ENCODE peak calls at places on chromosomes 7 and 10, in five cellular contexts. One of them, this sample, is unnamed.

GRCh38 chr7:77797734-77798393 is 370 bp downstream of the TMEM60 start:
- DNase-seq in K562: peak
- DNase-seq in GM12878: no peak
- DNase-seq in GM12892: no peak
- DNase-seq in SK-N-SH: peak
- DNase-seq in this sample: no peak

GRCh38 chr7:64206903-64207302 is at the start of gene ZNF735:
- DNase-seq in GM12892: no peak
- DNase-seq in GM12878: no peak
- DNase-seq in SK-N-SH: no peak
- DNase-seq in K562: no peak
- DNase-seq in this sample: no peak

GRCh38 chr7:1670894-1671875 is 1.1 kb downstream of the ELFN1 start:
- DNase-seq in K562: no peak
- DNase-seq in SK-N-SH: peak
- DNase-seq in GM12892: no peak
- DNase-seq in GM12878: no peak
- DNase-seq in this sample: no peak

GRCh38 chr10:47225186-47225927 is 74.6 kb upstream of the GDF10 start:
- DNase-seq in GM12878: no peak
- DNase-seq in GM12892: no peak
- DNase-seq in SK-N-SH: no peak
- DNase-seq in K562: no peak
- DNase-seq in this sample: no peak

GRCh38 chr7:149005427-149006344 is 22.6 kb downstream of the PDIA4 start:
- DNase-seq in GM12892: peak
- DNase-seq in SK-N-SH: peak
- DNase-seq in GM12878: no peak
- DNase-seq in K562: peak
- DNase-seq in this sample: peak

GRCh38 chr10:21929070-21929469 is 74.5 kb downstream of the DNAJC1 start:
- DNase-seq in K562: peak
- DNase-seq in GM12878: no peak
- DNase-seq in SK-N-SH: no peak
- DNase-seq in GM12892: no peak
- DNase-seq in this sample: no peak

GRCh38 chr7:99531354-99531765 is 20.6 kb downstream of the FAM200A start:
- DNase-seq in K562: no peak
- DNase-seq in SK-N-SH: no peak
- DNase-seq in GM12878: no peak
- DNase-seq in GM12892: no peak
- DNase-seq in this sample: no peak

GRCh38 chr7:26497801-26498596 is 206.3 kb downstream of the SNX10 start:
- DNase-seq in GM12892: no peak
- DNase-seq in GM12878: no peak
- DNase-seq in K562: peak
- DNase-seq in SK-N-SH: no peak
- DNase-seq in this sample: no peak

GRCh38 chr7:65264258-65264657 is 109.4 kb upstream of the ZNF92 start:
- DNase-seq in GM12878: no peak
- DNase-seq in GM12892: no peak
- DNase-seq in K562: no peak
- DNase-seq in SK-N-SH: no peak
- DNase-seq in this sample: no peak

GRCh38 chr7:81725496-81726117 is 44.2 kb downstream of the HGF start:
- DNase-seq in SK-N-SH: peak
- DNase-seq in GM12878: no peak
- DNase-seq in GM12892: no peak
- DNase-seq in K562: no peak
- DNase-seq in this sample: no peak

GRCh38 chr7:28490831-28491230 is 78.5 kb downstream of the CREB5 start:
- DNase-seq in K562: no peak
- DNase-seq in GM12878: no peak
- DNase-seq in GM12892: no peak
- DNase-seq in SK-N-SH: no peak
- DNase-seq in this sample: no peak

GRCh38 chr10:25849971-25850370 is 84.1 kb upstream of the MYO3A start:
- DNase-seq in K562: no peak
- DNase-seq in GM12892: no peak
- DNase-seq in SK-N-SH: no peak
- DNase-seq in GM12878: no peak
- DNase-seq in this sample: no peak

GRCh38 chr10:124150189-124150806 is 56.9 kb upstream of the CHST15 start:
- DNase-seq in SK-N-SH: no peak
- DNase-seq in K562: no peak
- DNase-seq in GM12878: no peak
- DNase-seq in GM12892: no peak
- DNase-seq in this sample: no peak

GRCh38 chr10:119608316-119609155 is 11.8 kb upstream of the TIAL1 start:
- DNase-seq in SK-N-SH: peak
- DNase-seq in GM12892: no peak
- DNase-seq in GM12878: no peak
- DNase-seq in K562: peak
- DNase-seq in this sample: no peak

GRCh38 chr7:64807731-64808365 is 13.6 kb downstream of the ZNF138 start:
- DNase-seq in SK-N-SH: no peak
- DNase-seq in GM12878: no peak
- DNase-seq in GM12892: no peak
- DNase-seq in K562: no peak
- DNase-seq in this sample: no peak

GRCh38 chr7:234712-235553 is 42.6 kb downstream of the FAM20C start:
- DNase-seq in SK-N-SH: no peak
- DNase-seq in GM12892: no peak
- DNase-seq in GM12878: no peak
- DNase-seq in K562: no peak
- DNase-seq in this sample: no peak

GRCh38 chr10:75263806-75264205 is 28.0 kb upstream of the COMTD1 start:
- DNase-seq in GM12892: no peak
- DNase-seq in K562: no peak
- DNase-seq in SK-N-SH: no peak
- DNase-seq in GM12878: no peak
- DNase-seq in this sample: no peak

GRCh38 chr10:124075116-124075955 is 18.1 kb downstream of the CHST15 start:
- DNase-seq in SK-N-SH: no peak
- DNase-seq in GM12892: no peak
- DNase-seq in K562: no peak
- DNase-seq in GM12878: no peak
- DNase-seq in this sample: no peak

GRCh38 chr7:77354914-77355313 is 61.2 kb downstream of the GSAP start:
- DNase-seq in GM12892: no peak
- DNase-seq in K562: no peak
- DNase-seq in SK-N-SH: no peak
- DNase-seq in GM12878: no peak
- DNase-seq in this sample: no peak

GRCh38 chr7:7922684-7923385 is 45.8 kb upstream of the GLCCI1 start:
- DNase-seq in K562: no peak
- DNase-seq in SK-N-SH: no peak
- DNase-seq in GM12892: no peak
- DNase-seq in GM12878: no peak
- DNase-seq in this sample: no peak

GRCh38 chr7:157502701-157503111 is 165.9 kb downstream of the DNAJB6 start:
- DNase-seq in K562: no peak
- DNase-seq in SK-N-SH: no peak
- DNase-seq in GM12892: no peak
- DNase-seq in GM12878: no peak
- DNase-seq in this sample: no peak

GRCh38 chr10:35421553-35422178 is 85.4 kb downstream of the CCNY start:
- DNase-seq in GM12892: no peak
- DNase-seq in SK-N-SH: no peak
- DNase-seq in GM12878: no peak
- DNase-seq in K562: no peak
- DNase-seq in this sample: no peak

GRCh38 chr7:108073305-108074070 is 56.7 kb downstream of the LAMB4 start:
- DNase-seq in SK-N-SH: no peak
- DNase-seq in GM12878: no peak
- DNase-seq in GM12892: no peak
- DNase-seq in K562: no peak
- DNase-seq in this sample: no peak

GRCh38 chr10:128763588-128763987 is 637.4 kb upstream of the MKI67 start:
- DNase-seq in K562: no peak
- DNase-seq in GM12878: no peak
- DNase-seq in GM12892: no peak
- DNase-seq in SK-N-SH: no peak
- DNase-seq in this sample: no peak

GRCh38 chr10:33715303-33715702 is 380.8 kb upstream of the NRP1 start:
- DNase-seq in SK-N-SH: no peak
- DNase-seq in GM12878: no peak
- DNase-seq in K562: no peak
- DNase-seq in GM12892: no peak
- DNase-seq in this sample: no peak

GRCh38 chr10:44471410-44471809 is 86.5 kb upstream of the CXCL12 start:
- DNase-seq in SK-N-SH: no peak
- DNase-seq in GM12878: no peak
- DNase-seq in K562: no peak
- DNase-seq in GM12892: no peak
- DNase-seq in this sample: no peak

GRCh38 chr10:107163904-107164861 is at the start of gene SORCS1:
- DNase-seq in K562: peak
- DNase-seq in GM12892: no peak
- DNase-seq in SK-N-SH: peak
- DNase-seq in GM12878: no peak
- DNase-seq in this sample: no peak

GRCh38 chr7:45660901-45661211 is 86.7 kb downstream of the ADCY1 start:
- DNase-seq in SK-N-SH: no peak
- DNase-seq in K562: no peak
- DNase-seq in GM12878: no peak
- DNase-seq in GM12892: no peak
- DNase-seq in this sample: no peak

GRCh38 chr7:29355388-29355787 is 160.8 kb downstream of the CHN2 start:
- DNase-seq in GM12878: no peak
- DNase-seq in SK-N-SH: no peak
- DNase-seq in K562: no peak
- DNase-seq in GM12892: no peak
- DNase-seq in this sample: no peak

GRCh38 chr10:83075395-83076072 is 1063.8 kb upstream of the GHITM start:
- DNase-seq in GM12878: no peak
- DNase-seq in GM12892: no peak
- DNase-seq in K562: no peak
- DNase-seq in SK-N-SH: peak
- DNase-seq in this sample: no peak

GRCh38 chr10:88379575-88379974 is 203.5 kb downstream of the RNLS start:
- DNase-seq in GM12892: no peak
- DNase-seq in GM12878: no peak
- DNase-seq in SK-N-SH: no peak
- DNase-seq in K562: no peak
- DNase-seq in this sample: no peak

DNA sequence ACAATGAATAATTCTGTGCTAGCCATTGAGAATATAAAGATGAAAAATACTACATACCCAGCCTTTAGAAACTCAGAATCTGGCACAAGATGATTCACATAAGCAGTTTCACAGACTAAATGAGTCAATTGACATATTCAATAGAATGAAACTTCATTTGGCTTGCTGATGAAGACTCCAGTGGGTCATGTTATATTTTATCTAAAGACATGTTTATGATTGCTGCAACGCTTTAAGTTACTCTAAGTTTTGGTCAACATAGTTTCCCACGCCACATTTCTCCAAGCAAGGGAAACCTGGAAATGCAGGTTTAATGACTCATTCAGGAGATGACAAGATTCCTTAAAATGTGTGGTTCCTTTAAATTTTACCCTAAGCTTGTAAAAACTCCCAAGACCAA is 6.8 kb downstream of the SEMA3A start:
- DNase-seq in SK-N-SH: no peak
- DNase-seq in GM12892: no peak
- DNase-seq in K562: no peak
- DNase-seq in GM12878: no peak
- DNase-seq in this sample: no peak
- TF ChIP-seq TAF1 in SK-N-SH: no peak
- TF ChIP-seq TAF1 in GM12892: no peak
- TF ChIP-seq TAF1 in K562: no peak
- TF ChIP-seq TAF1 in GM12878: no peak
- TF ChIP-seq TAF1 in this sample: no peak

GRCh38 chr7:116806046-116806944 is 56.1 kb upstream of the CAPZA2 start:
- DNase-seq in K562: no peak
- DNase-seq in GM12892: no peak
- DNase-seq in SK-N-SH: no peak
- DNase-seq in GM12878: no peak
- DNase-seq in this sample: no peak
- TF ChIP-seq TAF1 in K562: no peak
- TF ChIP-seq TAF1 in GM12892: no peak
- TF ChIP-seq TAF1 in SK-N-SH: no peak
- TF ChIP-seq TAF1 in GM12878: no peak
- TF ChIP-seq TAF1 in this sample: no peak

GRCh38 chr10:102919992-102920736 is 2.1 kb downstream of the CNNM2 start:
- DNase-seq in GM12878: no peak
- DNase-seq in GM12892: no peak
- DNase-seq in SK-N-SH: no peak
- DNase-seq in K562: peak
- DNase-seq in this sample: no peak

GRCh38 chr10:102917314-102917961 is 656 bp upstream of the CNNM2 start:
- DNase-seq in GM12878: no peak
- DNase-seq in K562: peak
- DNase-seq in SK-N-SH: peak
- DNase-seq in GM12892: peak
- DNase-seq in this sample: peak

GRCh38 chr10:102919237-102919959 is 1.3 kb downstream of the CNNM2 start:
- DNase-seq in GM12878: no peak
- DNase-seq in SK-N-SH: peak
- DNase-seq in GM12892: no peak
- DNase-seq in K562: peak
- DNase-seq in this sample: no peak

GRCh38 chr10:102917962-102918816 is at the start of gene CNNM2:
- DNase-seq in K562: peak
- DNase-seq in SK-N-SH: peak
- DNase-seq in GM12892: peak
- DNase-seq in GM12878: peak
- DNase-seq in this sample: peak

DNA sequence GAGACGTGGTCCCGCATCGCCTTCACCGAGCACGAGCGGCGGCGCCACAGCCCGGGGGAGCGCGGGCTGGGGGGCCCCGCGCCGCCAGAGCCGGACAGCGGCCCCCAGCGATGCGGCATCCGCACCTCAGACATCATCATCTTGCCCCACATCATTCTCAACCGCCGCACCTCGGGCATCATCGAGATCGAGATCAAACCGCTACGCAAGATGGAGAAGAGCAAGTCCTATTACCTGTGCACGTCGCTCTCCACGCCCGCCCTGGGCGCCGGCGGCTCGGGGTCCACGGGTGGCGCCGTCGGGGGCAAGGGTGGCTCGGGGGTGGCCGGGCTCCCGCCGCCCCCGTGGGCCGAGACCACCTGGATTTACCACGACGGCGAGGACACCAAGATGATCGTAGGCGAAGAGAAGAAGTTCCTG is 733 bp downstream of the CNNM2 start:
- DNase-seq in K562: peak
- DNase-seq in SK-N-SH: no peak
- DNase-seq in GM12878: no peak
- DNase-seq in GM12892: peak
- DNase-seq in this sample: no peak
- TF ChIP-seq TAF1 in K562: no peak
- TF ChIP-seq TAF1 in SK-N-SH: no peak
- TF ChIP-seq TAF1 in GM12878: no peak
- TF ChIP-seq TAF1 in GM12892: no peak
- TF ChIP-seq TAF1 in this sample: no peak

GRCh38 chr7:120915314-120915713 is 35.3 kb upstream of the ING3 start:
- DNase-seq in GM12892: no peak
- DNase-seq in GM12878: no peak
- DNase-seq in K562: no peak
- DNase-seq in SK-N-SH: no peak
- DNase-seq in this sample: no peak
- TF ChIP-seq TAF1 in GM12892: no peak
- TF ChIP-seq TAF1 in GM12878: no peak
- TF ChIP-seq TAF1 in K562: no peak
- TF ChIP-seq TAF1 in SK-N-SH: no peak
- TF ChIP-seq TAF1 in this sample: no peak

GRCh38 chr7:151539055-151539714 is 19.5 kb upstream of the RHEB start:
- DNase-seq in GM12878: no peak
- DNase-seq in K562: no peak
- DNase-seq in SK-N-SH: peak
- DNase-seq in GM12892: no peak
- DNase-seq in this sample: no peak
- TF ChIP-seq TAF1 in GM12878: no peak
- TF ChIP-seq TAF1 in K562: no peak
- TF ChIP-seq TAF1 in SK-N-SH: no peak
- TF ChIP-seq TAF1 in GM12892: no peak
- TF ChIP-seq TAF1 in this sample: no peak

This sample was measured in GM12891.